ENCODE peak calls at places on chromosomes 12 and 14, in six cellular contexts. H is IMR-90, I is mesendoderm, T is trophoblast cell, P is neuronal stem cell, W is H1. B is an unnamed sample.

GRCh38 chr14:43041976-43042375 is 1435.3 kb downstream of the LRFN5 start:
- DNase-seq in H (no peak), I (no peak), T (no peak), P (no peak), W (no peak), B (no peak)

GRCh38 chr14:51652168-51653095 is 722 bp downstream of the FRMD6 start:
- DNase-seq in H (no peak), I (peak), T (peak), P (no peak), W (no peak), B (no peak)

GRCh38 chr14:74737753-74738325 is 24.9 kb downstream of the FCF1 start:
- DNase-seq in H (peak), I (no peak), T (no peak), P (no peak), W (no peak), B (peak)

GRCh38 chr14:105864116-105864515 is 337.7 kb downstream of the TMEM121 start:
- DNase-seq in H (no peak), I (no peak), T (no peak), P (no peak), W (no peak), B (no peak)

GRCh38 chr14:70995671-70996070 is 88.4 kb downstream of the PCNX1 start:
- DNase-seq in H (peak), I (peak), T (no peak), P (no peak), W (no peak), B (no peak)

GRCh38 chr14:23530360-23531055 is 21.1 kb downstream of the ZFHX2 start:
- DNase-seq in H (no peak), I (peak), T (no peak), P (no peak), W (no peak), B (no peak)

GRCh38 chr12:53999596-54000104 is 311 bp upstream of the HOXC9 start:
- DNase-seq in H (peak), I (no peak), T (peak), P (no peak), W (no peak), B (peak)

GRCh38 chr14:68569970-68570409 is 222.9 kb downstream of the ZFP36L1 start:
- DNase-seq in H (no peak), I (no peak), T (no peak), P (no peak), W (no peak), B (no peak)

GRCh38 chr12:104720346-104721064 is 237.6 kb downstream of the SLC41A2 start:
- DNase-seq in H (peak), I (no peak), T (no peak), P (no peak), W (no peak), B (peak)

GRCh38 chr12:96587691-96588090 is 98.3 kb downstream of the CFAP54 start:
- DNase-seq in H (peak), I (no peak), T (no peak), P (no peak), W (no peak), B (peak)

GRCh38 chr12:74624206-74624605 is 86.6 kb downstream of the ATXN7L3B start:
- DNase-seq in H (no peak), I (no peak), T (no peak), P (no peak), W (no peak), B (no peak)

GRCh38 chr12:10537721-10538120 is 32.0 kb downstream of the EIF2S3B start:
- DNase-seq in H (no peak), I (no peak), T (no peak), P (no peak), W (no peak), B (no peak)

GRCh38 chr14:99595034-99595433 is 9.0 kb downstream of the CCDC85C start:
- DNase-seq in H (no peak), I (no peak), T (no peak), P (no peak), W (no peak), B (no peak)

GRCh38 chr12:122080149-122081107 is 1.9 kb downstream of the MLXIP start:
- DNase-seq in H (peak), I (peak), T (peak), P (no peak), W (no peak), B (peak)

GRCh38 chr12:116299548-116300150 is 22.2 kb upstream of the MED13L start:
- DNase-seq in H (peak), I (no peak), T (no peak), P (no peak), W (no peak), B (no peak)

GRCh38 chr12:104886418-104887401 is 71.4 kb downstream of the SLC41A2 start:
- DNase-seq in H (peak), I (no peak), T (no peak), P (no peak), W (no peak), B (peak)

GRCh38 chr12:24979971-24980730 is 31.2 kb upstream of the BCAT1 start:
- DNase-seq in H (no peak), I (no peak), T (peak), P (no peak), W (no peak), B (no peak)

GRCh38 chr12:121127501-121127900 is 5.2 kb upstream of the P2RX7 start:
- DNase-seq in H (no peak), I (no peak), T (no peak), P (no peak), W (no peak), B (no peak)

GRCh38 chr12:41361791-41362190 is 173.7 kb downstream of the PDZRN4 start:
- DNase-seq in H (no peak), I (peak), T (no peak), P (no peak), W (no peak), B (no peak)

GRCh38 chr12:89073027-89073398 is 279.3 kb downstream of the DUSP6 start:
- DNase-seq in H (peak), I (no peak), T (no peak), P (no peak), W (no peak), B (peak)

GRCh38 chr14:48027115-48027514 is 351.7 kb upstream of the MDGA2 start:
- DNase-seq in H (no peak), I (no peak), T (no peak), P (no peak), W (no peak), B (no peak)

GRCh38 chr12:3364661-3365264 is 126.2 kb upstream of the PRMT8 start:
- DNase-seq in H (no peak), I (no peak), T (no peak), P (no peak), W (no peak), B (no peak)

GRCh38 chr12:91967590-91967989 is 178.1 kb downstream of the BTG1 start:
- DNase-seq in H (peak), I (no peak), T (no peak), P (no peak), W (no peak), B (no peak)

GRCh38 chr12:130529781-130530180 is 186.3 kb downstream of the RIMBP2 start:
- DNase-seq in H (no peak), I (no peak), T (no peak), P (no peak), W (no peak), B (no peak)

GRCh38 chr14:56342419-56342901 is 224.2 kb downstream of the PELI2 start:
- DNase-seq in H (peak), I (no peak), T (no peak), P (no peak), W (no peak), B (peak)

GRCh38 chr12:127063339-127064090 is 1203.5 kb upstream of the TMEM132C start:
- DNase-seq in H (no peak), I (no peak), T (peak), P (no peak), W (no peak), B (no peak)

GRCh38 chr14:22561661-22562579 is 27.1 kb downstream of the DAD1 start:
- DNase-seq in H (no peak), I (peak), T (no peak), P (no peak), W (no peak), B (no peak)

GRCh38 chr12:21183721-21184275 is 52.8 kb downstream of the SLCO1B1 start:
- DNase-seq in H (no peak), I (no peak), T (peak), P (no peak), W (no peak), B (no peak)

GRCh38 chr14:104930526-104931322 is 6.0 kb downstream of the PLD4 start:
- DNase-seq in H (no peak), I (no peak), T (no peak), P (no peak), W (no peak), B (no peak)

GRCh38 chr12:6915023-6915788 is 826 bp downstream of the ENO2 start:
- DNase-seq in H (no peak), I (peak), T (no peak), P (peak), W (no peak), B (peak)

GRCh38 chr12:131194166-131194565 is 240.5 kb downstream of the ADGRD1 start:
- DNase-seq in H (no peak), I (no peak), T (no peak), P (no peak), W (no peak), B (no peak)

GRCh38 chr14:101506211-101506920 is 54.9 kb upstream of the DIO3 start:
- DNase-seq in H (no peak), I (no peak), T (no peak), P (no peak), W (no peak), B (no peak)

GRCh38 chr12:5499566-5500325 is 67.8 kb downstream of the NTF3 start:
- DNase-seq in H (peak), I (no peak), T (no peak), P (no peak), W (no peak), B (peak)

GRCh38 chr12:108701779-108702435 is 29.4 kb downstream of the CORO1C start:
- DNase-seq in H (peak), I (peak), T (peak), P (no peak), W (no peak), B (peak)

GRCh38 chr12:89349814-89350213 is 2.5 kb downstream of the DUSP6 start:
- DNase-seq in H (peak), I (peak), T (no peak), P (no peak), W (no peak), B (peak)

GRCh38 chr12:117836999-117837736 is 131.6 kb downstream of the KSR2 start:
- DNase-seq in H (peak), I (peak), T (peak), P (peak), W (peak), B (peak)
- H3K4me3 ChIP-seq in H (no peak), I (no peak), T (no peak), P (no peak), W (no peak), B (no peak)

GRCh38 chr12:117321572-117321971 is 39.9 kb downstream of the NOS1 start:
- DNase-seq in H (no peak), I (no peak), T (no peak), P (no peak), W (no peak), B (no peak)

GRCh38 chr12:117318591-117318990 is 42.8 kb downstream of the NOS1 start:
- DNase-seq in H (no peak), I (no peak), T (no peak), P (no peak), W (no peak), B (no peak)

DNA sequence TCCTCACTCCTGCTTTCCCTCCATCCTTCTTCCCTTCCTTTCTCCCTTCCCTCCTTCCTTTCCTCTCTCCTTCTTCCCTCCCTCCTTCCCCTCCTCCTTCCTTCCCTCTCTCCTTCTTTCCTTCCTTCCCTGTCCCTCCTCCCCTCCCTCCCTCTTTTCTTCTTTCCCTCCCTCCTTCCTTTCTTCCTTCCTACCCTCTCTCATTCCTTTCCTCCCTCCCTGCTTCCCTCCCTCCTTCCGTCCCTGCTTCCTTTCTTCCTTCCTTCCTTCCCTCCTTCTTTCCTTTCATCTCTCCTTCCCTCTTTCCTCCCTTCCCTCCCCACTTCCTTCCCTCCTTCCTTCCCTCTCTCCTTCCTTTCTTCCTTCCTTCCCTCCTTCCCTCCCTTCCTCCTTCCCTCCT is 39.0 kb downstream of the NOS1 start:
- DNase-seq in H (no peak), I (no peak), T (no peak), P (no peak), W (no peak), B (no peak)
- H4K8ac ChIP-seq in H (no peak), I (no peak), T (no peak), P (no peak), W (no peak), B (no peak)

DNA sequence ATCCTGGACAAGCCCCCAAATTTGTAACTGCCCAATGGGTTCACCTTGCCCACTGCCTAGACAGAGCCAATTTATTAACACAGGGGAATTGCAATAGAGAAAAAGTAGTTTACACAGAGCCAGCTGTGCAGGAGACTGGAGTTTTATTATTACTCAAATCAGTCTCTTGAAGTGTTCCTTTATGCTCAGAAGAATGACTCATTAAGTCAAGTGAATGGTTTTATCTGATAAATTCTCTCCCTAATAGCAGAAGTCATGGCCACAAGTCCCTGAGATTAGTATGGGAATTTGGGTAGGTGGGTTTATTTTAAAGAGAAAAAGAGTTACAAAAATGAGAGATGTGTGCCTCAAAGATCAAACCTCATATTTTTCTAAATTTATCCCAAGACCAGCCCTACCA is 122.8 kb upstream of the NUDT4 start:
- DNase-seq in H (no peak), I (no peak), T (no peak), P (no peak), W (no peak), B (no peak)
- H3K4me3 ChIP-seq in H (no peak), I (no peak), T (no peak), P (no peak), W (no peak), B (no peak)

GRCh38 chr12:119153477-119154434 is 25.0 kb upstream of the HSPB8 start:
- DNase-seq in H (peak), I (peak), T (peak), P (peak), W (peak), B (peak)
- H4K8ac ChIP-seq in H (no peak), I (no peak), T (peak), P (peak), W (peak), B (peak)

GRCh38 chr14:93114713-93115068 is 1.0 kb downstream of the ITPK1 start:
- DNase-seq in H (no peak), I (no peak), T (no peak), P (peak), W (no peak), B (no peak)

GRCh38 chr14:93114068-93114710 is 1.5 kb downstream of the ITPK1 start:
- DNase-seq in H (no peak), I (peak), T (no peak), P (peak), W (no peak), B (no peak)

GRCh38 chr14:93116676-93117200 is 1.0 kb upstream of the ITPK1 start:
- DNase-seq in H (no peak), I (no peak), T (no peak), P (no peak), W (no peak), B (no peak)

GRCh38 chr14:93115920-93116675 is at the start of gene ITPK1:
- DNase-seq in H (peak), I (peak), T (peak), P (peak), W (no peak), B (peak)

DNA sequence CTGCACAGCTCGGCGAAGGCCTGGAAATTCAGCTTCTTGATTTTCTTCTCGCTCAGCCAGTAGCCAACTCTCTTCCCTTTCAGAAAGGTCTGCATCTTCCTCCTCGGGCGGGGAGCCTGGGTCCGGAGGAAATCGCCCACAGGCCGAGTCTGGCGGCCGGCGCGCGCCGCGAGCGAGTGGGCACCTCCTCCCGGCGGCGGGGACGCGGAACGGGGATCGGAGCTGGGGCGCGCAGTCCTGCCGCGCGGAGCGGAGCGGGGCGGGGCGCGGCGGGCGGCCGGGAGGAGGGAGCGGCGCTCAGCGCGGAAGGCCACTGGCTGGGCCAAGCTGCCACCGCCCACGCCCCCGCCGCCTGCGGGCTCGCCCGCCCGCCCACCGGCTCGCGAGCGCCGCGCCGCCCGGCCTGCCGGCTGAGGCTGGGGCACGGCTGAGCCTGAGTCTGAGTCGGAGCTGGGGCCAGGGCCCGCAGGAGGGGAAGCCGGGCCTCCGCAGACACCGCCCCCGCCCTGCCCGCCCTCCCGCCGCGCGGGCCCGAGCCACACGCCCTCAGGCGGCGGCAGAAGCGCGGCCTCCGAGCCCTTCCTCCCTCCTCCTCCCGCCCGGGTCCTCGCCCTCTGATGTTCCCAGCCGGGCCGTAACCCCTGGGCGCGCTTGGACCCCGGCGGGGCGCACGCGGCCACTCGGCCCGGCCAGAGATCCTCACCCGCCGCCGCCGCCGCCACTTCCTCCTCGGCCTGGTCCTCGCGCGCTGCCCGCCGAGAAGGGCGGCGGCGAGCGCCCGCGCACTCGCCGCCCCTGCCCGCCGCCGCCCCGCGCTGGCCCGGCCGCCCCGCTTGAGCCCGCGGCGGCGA is 431 bp downstream of the ITPK1 start:
- DNase-seq in H (peak), I (peak), T (peak), P (peak), W (no peak), B (peak)
- H3K4me3 ChIP-seq in H (peak), I (peak), T (peak), P (peak), W (peak), B (peak)

GRCh38 chr12:71950819-71951218 is 12.2 kb downstream of the TPH2 start:
- DNase-seq in H (no peak), I (no peak), T (no peak), P (no peak), W (no peak), B (no peak)

GRCh38 chr12:71947645-71948105 is 9.0 kb downstream of the TPH2 start:
- DNase-seq in H (peak), I (peak), T (peak), P (peak), W (peak), B (peak)

GRCh38 chr12:71950404-71950803 is 11.8 kb downstream of the TPH2 start:
- DNase-seq in H (no peak), I (no peak), T (no peak), P (no peak), W (no peak), B (no peak)

GRCh38 chr12:71945883-71946282 is 7.2 kb downstream of the TPH2 start:
- DNase-seq in H (no peak), I (no peak), T (no peak), P (no peak), W (no peak), B (no peak)

DNA sequence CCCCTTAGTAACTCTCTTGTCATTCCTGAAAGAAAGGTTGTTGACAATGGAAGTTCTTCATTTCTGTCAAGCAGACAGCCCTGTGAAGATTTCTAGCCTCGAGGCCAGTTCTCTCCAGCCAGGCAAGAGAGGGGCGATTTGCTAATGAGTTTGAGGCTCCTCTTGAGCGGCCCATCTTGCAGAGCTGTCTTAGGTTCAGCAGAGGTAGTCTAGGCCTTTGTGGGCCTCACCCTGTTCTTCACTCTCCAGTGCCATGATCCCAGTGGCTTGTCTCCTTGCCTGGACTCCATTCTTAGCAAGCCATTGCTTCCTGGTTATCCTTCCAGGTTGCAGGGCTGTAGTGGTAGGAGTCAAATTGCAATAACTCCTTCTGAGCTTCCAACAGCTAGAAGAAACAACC is 9.7 kb downstream of the TPH2 start:
- DNase-seq in H (no peak), I (peak), T (no peak), P (no peak), W (no peak), B (no peak)
- H4K8ac ChIP-seq in H (peak), I (no peak), T (no peak), P (no peak), W (peak), B (no peak)

GRCh38 chr12:44076892-44077291 is 241.0 kb downstream of the TMEM117 start:
- DNase-seq in H (no peak), I (no peak), T (no peak), P (no peak), W (no peak), B (no peak)
- H3K4me3 ChIP-seq in H (no peak), I (no peak), T (no peak), P (no peak), W (no peak), B (no peak)

DNA sequence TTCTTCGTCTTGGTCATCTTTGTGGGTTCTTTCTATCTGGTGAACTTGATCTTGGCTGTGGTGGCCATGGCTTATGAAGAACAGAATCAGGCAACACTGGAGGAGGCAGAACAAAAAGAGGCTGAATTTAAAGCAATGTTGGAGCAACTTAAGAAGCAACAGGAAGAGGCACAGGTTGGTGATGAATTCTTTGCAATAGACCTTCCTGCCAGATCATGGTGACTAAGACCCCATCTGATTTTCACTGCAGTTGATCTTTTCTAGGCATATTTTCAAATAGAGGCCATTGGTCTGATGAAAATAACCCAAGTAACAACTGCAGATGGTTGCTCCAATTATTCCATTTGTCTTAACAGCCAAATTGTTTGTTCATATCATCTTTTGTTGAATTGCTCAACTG is 114.4 kb downstream of the SCN8A start:
- DNase-seq in H (peak), I (no peak), T (no peak), P (no peak), W (no peak), B (no peak)
- H4K8ac ChIP-seq in H (no peak), I (no peak), T (no peak), P (no peak), W (no peak), B (no peak)

GRCh38 chr12:107581616-107582015 is 104.0 kb upstream of the PWP1 start:
- DNase-seq in H (no peak), I (no peak), T (no peak), P (no peak), W (no peak), B (no peak)
- H3K4me3 ChIP-seq in H (no peak), I (no peak), T (no peak), P (peak), W (peak), B (peak)

B was measured in mesenchymal stem cell.